ENCODE peak calls at places on chromosomes 12 and 14, in six cellular contexts. One of them, this sample, is unnamed.

GRCh38 chr12:77064891-77065360 is 443 bp downstream of the E2F7 start:
- DNase-seq in A549: peak; percentile 58
- DNase-seq in tibial nerve: no peak
- DNase-seq in K562: no peak
- DNase-seq in H1: no peak
- DNase-seq in GM12878: no peak
- DNase-seq in this sample: no peak

GRCh38 chr12:40515041-40515825 is 177.0 kb upstream of the CNTN1 start:
- DNase-seq in H1: no peak
- DNase-seq in tibial nerve: no peak
- DNase-seq in GM12878: no peak
- DNase-seq in K562: no peak
- DNase-seq in A549: no peak
- DNase-seq in this sample: no peak

GRCh38 chr12:105257321-105257728 is 21.4 kb upstream of the APPL2 start:
- DNase-seq in GM12878: no peak
- DNase-seq in A549: no peak
- DNase-seq in K562: no peak
- DNase-seq in tibial nerve: no peak
- DNase-seq in H1: no peak
- DNase-seq in this sample: no peak

GRCh38 chr12:7907009-7907408 is 29.0 kb downstream of the SLC2A3 start:
- DNase-seq in tibial nerve: peak; percentile 50
- DNase-seq in H1: peak; percentile 58
- DNase-seq in K562: peak; percentile 52
- DNase-seq in A549: peak; percentile 90
- DNase-seq in GM12878: no peak
- DNase-seq in this sample: peak; percentile 33

GRCh38 chr14:34775922-34776321 is 61.5 kb upstream of the CFL2 start:
- DNase-seq in GM12878: no peak
- DNase-seq in H1: no peak
- DNase-seq in A549: no peak
- DNase-seq in K562: no peak
- DNase-seq in tibial nerve: no peak
- DNase-seq in this sample: no peak

GRCh38 chr12:45989857-45990467 is 412 bp downstream of the SCAF11 start:
- DNase-seq in H1: peak; percentile 62
- DNase-seq in A549: no peak
- DNase-seq in tibial nerve: no peak
- DNase-seq in K562: peak; percentile 36
- DNase-seq in GM12878: no peak
- DNase-seq in this sample: peak; percentile 81

GRCh38 chr12:117188961-117189724 is 1.1 kb downstream of the FBXO21 start:
- DNase-seq in tibial nerve: peak; percentile 27
- DNase-seq in K562: no peak
- DNase-seq in A549: no peak
- DNase-seq in GM12878: no peak
- DNase-seq in H1: no peak
- DNase-seq in this sample: no peak

GRCh38 chr12:33560653-33561208 is 121.1 kb upstream of the SYT10 start:
- DNase-seq in A549: no peak
- DNase-seq in tibial nerve: no peak
- DNase-seq in H1: no peak
- DNase-seq in GM12878: no peak
- DNase-seq in K562: no peak
- DNase-seq in this sample: no peak

GRCh38 chr12:56714431-56714929 is 10.6 kb downstream of the NACA start:
- DNase-seq in K562: peak; percentile 8
- DNase-seq in tibial nerve: no peak
- DNase-seq in H1: no peak
- DNase-seq in GM12878: no peak
- DNase-seq in A549: no peak
- DNase-seq in this sample: no peak

GRCh38 chr12:56683-57346 is 9.8 kb upstream of the IQSEC3 start:
- DNase-seq in tibial nerve: no peak
- DNase-seq in GM12878: no peak
- DNase-seq in H1: no peak
- DNase-seq in K562: peak; percentile 16
- DNase-seq in A549: no peak
- DNase-seq in this sample: no peak

GRCh38 chr14:72311116-72311515 is 378.9 kb downstream of the RGS6 start:
- DNase-seq in K562: no peak
- DNase-seq in tibial nerve: no peak
- DNase-seq in H1: no peak
- DNase-seq in A549: no peak
- DNase-seq in GM12878: no peak
- DNase-seq in this sample: no peak

GRCh38 chr14:76376001-76376404 is at the start of gene ESRRB:
- DNase-seq in A549: peak; percentile 48
- DNase-seq in K562: no peak
- DNase-seq in GM12878: no peak
- DNase-seq in tibial nerve: no peak
- DNase-seq in H1: no peak
- DNase-seq in this sample: no peak

GRCh38 chr14:56339855-56340701 is 221.9 kb downstream of the PELI2 start:
- DNase-seq in K562: peak; percentile 40
- DNase-seq in tibial nerve: peak; percentile 86
- DNase-seq in A549: peak; percentile 60
- DNase-seq in GM12878: no peak
- DNase-seq in H1: peak; percentile 56
- DNase-seq in this sample: peak; percentile 72

GRCh38 chr14:71591929-71592328 is 340.3 kb upstream of the RGS6 start:
- DNase-seq in A549: no peak
- DNase-seq in K562: no peak
- DNase-seq in GM12878: no peak
- DNase-seq in H1: no peak
- DNase-seq in tibial nerve: no peak
- DNase-seq in this sample: no peak

DNA sequence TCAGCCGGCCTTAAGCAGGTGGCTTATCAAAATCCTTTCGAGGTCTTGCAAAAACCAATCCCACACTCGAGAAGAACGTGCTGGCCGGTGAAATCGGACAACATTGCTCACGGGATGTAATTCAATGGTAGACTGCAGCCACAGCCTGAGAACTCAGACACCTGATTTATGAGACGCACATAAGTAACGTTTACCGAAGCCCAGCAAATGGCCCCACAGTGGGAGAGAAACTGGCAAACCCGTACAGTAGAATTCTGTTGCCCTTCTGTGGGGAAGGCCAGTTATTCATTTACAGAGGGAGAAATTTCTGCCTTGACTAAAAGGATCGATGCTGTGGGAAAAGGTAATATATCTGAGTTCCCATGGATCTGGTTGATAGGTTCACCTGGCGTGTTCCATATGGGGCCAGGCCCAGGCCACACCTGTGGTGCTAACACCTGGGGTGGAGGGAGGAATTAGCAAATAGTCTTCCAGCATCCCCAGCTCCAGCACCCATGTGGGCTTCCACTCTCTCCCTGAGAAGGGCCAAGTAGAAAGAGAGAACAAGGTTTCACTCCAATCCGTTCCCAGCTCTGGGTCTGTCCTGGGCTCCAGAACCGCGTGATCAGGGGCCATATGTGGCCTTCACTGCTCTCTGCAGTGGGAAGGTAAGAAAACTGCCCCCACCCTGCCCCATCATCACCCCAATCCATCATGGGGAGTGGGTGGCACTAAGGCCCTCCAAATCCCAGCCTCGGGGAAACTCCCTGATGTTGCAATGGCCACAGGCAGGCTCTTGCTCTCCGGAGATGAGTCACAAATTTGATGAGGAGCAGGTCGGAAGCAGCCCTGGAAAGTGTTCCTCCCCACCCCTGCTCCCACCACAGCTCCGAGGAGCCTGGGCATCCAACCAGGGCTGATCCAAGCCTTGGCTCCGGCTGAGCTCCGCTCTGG is 12.7 kb downstream of the BDKRB1 start:
- DNase-seq in A549: peak; percentile 82
- DNase-seq in tibial nerve: peak; percentile 40
- DNase-seq in K562: no peak
- DNase-seq in GM12878: no peak
- DNase-seq in H1: peak; percentile 33
- DNase-seq in this sample: peak; percentile 58
- TF ChIP-seq EP300 in A549: peak; percentile 80
- TF ChIP-seq EP300 in tibial nerve: peak; percentile 31
- TF ChIP-seq EP300 in K562: no peak
- TF ChIP-seq EP300 in GM12878: no peak
- TF ChIP-seq EP300 in H1: no peak
- TF ChIP-seq EP300 in this sample: no peak

DNA sequence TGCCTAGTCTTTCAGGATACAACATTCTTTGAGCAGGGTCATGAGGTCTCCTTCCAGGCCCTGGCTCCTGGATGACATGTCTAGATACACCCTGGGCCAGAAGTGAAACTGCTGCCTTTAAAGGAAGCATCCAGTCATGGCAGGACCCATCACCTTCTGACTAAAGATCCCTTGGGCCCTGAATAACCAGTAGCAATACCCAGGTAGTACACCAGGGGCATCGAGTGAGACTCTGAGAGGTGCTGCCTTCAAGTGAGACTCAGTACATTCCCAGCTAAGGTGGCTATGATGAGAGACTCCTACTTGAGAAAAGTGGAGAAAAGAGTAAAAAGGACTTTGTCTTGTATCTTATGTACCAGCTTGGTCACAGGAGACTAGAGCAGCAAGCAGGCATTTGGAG is 23.5 kb downstream of the OR6C68 start:
- DNase-seq in H1: no peak
- DNase-seq in A549: no peak
- DNase-seq in GM12878: no peak
- DNase-seq in K562: peak; percentile 9
- DNase-seq in tibial nerve: no peak
- DNase-seq in this sample: no peak
- TF ChIP-seq CTCF in H1: peak; percentile 39
- TF ChIP-seq CTCF in A549: no peak
- TF ChIP-seq CTCF in GM12878: no peak
- TF ChIP-seq CTCF in K562: no peak
- TF ChIP-seq CTCF in tibial nerve: no peak
- TF ChIP-seq CTCF in this sample: no peak

GRCh38 chr14:99271288-99271941 is 582 bp downstream of the BCL11B start:
- DNase-seq in K562: no peak
- DNase-seq in GM12878: no peak
- DNase-seq in H1: no peak
- DNase-seq in A549: no peak
- DNase-seq in tibial nerve: no peak
- DNase-seq in this sample: no peak

GRCh38 chr14:99270491-99271287 is 1.3 kb downstream of the BCL11B start:
- DNase-seq in tibial nerve: no peak
- DNase-seq in H1: peak; percentile 85
- DNase-seq in A549: no peak
- DNase-seq in K562: no peak
- DNase-seq in GM12878: no peak
- DNase-seq in this sample: no peak

GRCh38 chr14:99273025-99273723 is 1.2 kb upstream of the BCL11B start:
- DNase-seq in H1: peak; percentile 89
- DNase-seq in tibial nerve: no peak
- DNase-seq in A549: peak; percentile 54
- DNase-seq in K562: no peak
- DNase-seq in GM12878: no peak
- DNase-seq in this sample: peak; percentile 63

GRCh38 chr14:99272669-99273024 is 650 bp upstream of the BCL11B start:
- DNase-seq in A549: peak; percentile 46
- DNase-seq in H1: no peak
- DNase-seq in GM12878: no peak
- DNase-seq in tibial nerve: no peak
- DNase-seq in K562: no peak
- DNase-seq in this sample: no peak

GRCh38 chr14:99271951-99272668 is at the start of gene BCL11B:
- DNase-seq in tibial nerve: peak; percentile 41
- DNase-seq in H1: peak; percentile 84
- DNase-seq in GM12878: peak; percentile 24
- DNase-seq in K562: peak; percentile 29
- DNase-seq in A549: peak; percentile 86
- DNase-seq in this sample: peak; percentile 82
- TF ChIP-seq EP300 in tibial nerve: no peak
- TF ChIP-seq EP300 in H1: no peak
- TF ChIP-seq EP300 in GM12878: no peak
- TF ChIP-seq EP300 in K562: no peak
- TF ChIP-seq EP300 in A549: no peak
- TF ChIP-seq EP300 in this sample: no peak

DNA sequence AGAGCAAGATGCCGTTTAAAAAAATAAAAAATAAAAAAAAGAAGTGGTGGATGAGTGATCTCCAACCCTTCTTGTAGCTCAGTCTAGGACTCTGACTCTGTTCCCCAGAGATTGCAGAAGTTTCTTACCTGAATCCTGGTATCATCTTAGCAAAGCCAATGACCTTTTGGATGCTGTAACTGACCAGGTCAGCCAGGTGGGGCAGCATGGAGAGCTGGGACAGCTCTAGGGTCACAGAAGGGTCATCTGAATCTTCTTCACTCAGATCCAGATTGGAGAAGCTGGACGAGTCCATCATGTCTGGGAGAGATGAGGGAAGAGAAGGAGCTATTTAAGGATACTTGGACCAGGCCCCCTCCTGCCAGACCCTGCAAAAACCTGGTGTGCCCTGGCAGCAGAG is 35.8 kb upstream of the HDAC7 start:
- DNase-seq in tibial nerve: no peak
- DNase-seq in K562: peak; percentile 36
- DNase-seq in H1: no peak
- DNase-seq in GM12878: no peak
- DNase-seq in A549: no peak
- DNase-seq in this sample: no peak
- TF ChIP-seq CTCF in tibial nerve: no peak
- TF ChIP-seq CTCF in K562: peak; percentile 34
- TF ChIP-seq CTCF in H1: peak; percentile 45
- TF ChIP-seq CTCF in GM12878: no peak
- TF ChIP-seq CTCF in A549: no peak
- TF ChIP-seq CTCF in this sample: no peak

GRCh38 chr14:61524936-61525292 is 170.4 kb upstream of the HIF1A start:
- DNase-seq in A549: no peak
- DNase-seq in GM12878: no peak
- DNase-seq in K562: no peak
- DNase-seq in tibial nerve: no peak
- DNase-seq in H1: no peak
- DNase-seq in this sample: no peak

GRCh38 chr14:61523751-61524150 is 171.6 kb upstream of the HIF1A start:
- DNase-seq in tibial nerve: no peak
- DNase-seq in H1: no peak
- DNase-seq in GM12878: no peak
- DNase-seq in A549: no peak
- DNase-seq in K562: no peak
- DNase-seq in this sample: no peak

GRCh38 chr14:61524211-61524806 is 171.0 kb upstream of the HIF1A start:
- DNase-seq in H1: no peak
- DNase-seq in GM12878: no peak
- DNase-seq in A549: no peak
- DNase-seq in tibial nerve: no peak
- DNase-seq in K562: no peak
- DNase-seq in this sample: no peak

GRCh38 chr14:61526405-61527312 is 168.7 kb upstream of the HIF1A start:
- DNase-seq in tibial nerve: no peak
- DNase-seq in GM12878: no peak
- DNase-seq in A549: no peak
- DNase-seq in H1: no peak
- DNase-seq in K562: no peak
- DNase-seq in this sample: no peak

GRCh38 chr14:61525293-61526011 is 169.9 kb upstream of the HIF1A start:
- DNase-seq in GM12878: peak; percentile 85
- DNase-seq in K562: no peak
- DNase-seq in H1: no peak
- DNase-seq in tibial nerve: peak; percentile 64
- DNase-seq in A549: peak; percentile 56
- DNase-seq in this sample: peak; percentile 38
- TF ChIP-seq EP300 in GM12878: peak; percentile 35
- TF ChIP-seq EP300 in K562: no peak
- TF ChIP-seq EP300 in H1: no peak
- TF ChIP-seq EP300 in tibial nerve: peak; percentile 92
- TF ChIP-seq EP300 in A549: peak; percentile 88
- TF ChIP-seq EP300 in this sample: no peak